ENCODE peak calls at places on chromosomes 12 and 14, in eight cellular contexts. P, I, U, Z, D, X, F and K are unnamed samples.

GRCh38 chr12:129069886-129070285 is 216.6 kb downstream of the GLT1D1 start:
- DNase-seq in P (no peak), I (no peak), U (peak; percentile 79), Z (peak; percentile 49), D (no peak), X (no peak), F (no peak), K (no peak)

GRCh38 chr12:56521209-56521589 is 421 bp upstream of the RBMS2 start:
- DNase-seq in P (no peak), I (no peak), U (no peak), Z (no peak), D (no peak), X (no peak), F (no peak), K (no peak)

GRCh38 chr12:39122562-39123204 is 217.3 kb upstream of the CPNE8 start:
- DNase-seq in P (no peak), I (peak; percentile 22), U (peak; percentile 63), Z (no peak), D (no peak), X (no peak), F (no peak), K (peak; percentile 3)

GRCh38 chr12:125166046-125166445 is 100.8 kb downstream of the AACS start:
- DNase-seq in P (no peak), I (peak; percentile 49), U (no peak), Z (no peak), D (no peak), X (no peak), F (no peak), K (no peak)

GRCh38 chr12:89040146-89040964 is 311.9 kb downstream of the DUSP6 start:
- DNase-seq in P (no peak), I (peak; percentile 78), U (no peak), Z (no peak), D (no peak), X (peak; percentile 32), F (no peak), K (peak; percentile 57)

GRCh38 chr12:28440209-28440608 is 250.0 kb downstream of the CCDC91 start:
- DNase-seq in P (no peak), I (no peak), U (no peak), Z (no peak), D (no peak), X (no peak), F (no peak), K (no peak)

GRCh38 chr12:39971348-39971747 is 134.5 kb downstream of the SLC2A13 start:
- DNase-seq in P (no peak), I (no peak), U (no peak), Z (no peak), D (no peak), X (no peak), F (no peak), K (no peak)

GRCh38 chr12:120856980-120857379 is 47.2 kb downstream of the SPPL3 start:
- DNase-seq in P (no peak), I (peak; percentile 61), U (no peak), Z (no peak), D (no peak), X (no peak), F (no peak), K (peak; percentile 58)

GRCh38 chr12:132318135-132318534 is 11.3 kb downstream of the GALNT9 start:
- DNase-seq in P (no peak), I (no peak), U (no peak), Z (no peak), D (no peak), X (no peak), F (no peak), K (no peak)

DNA sequence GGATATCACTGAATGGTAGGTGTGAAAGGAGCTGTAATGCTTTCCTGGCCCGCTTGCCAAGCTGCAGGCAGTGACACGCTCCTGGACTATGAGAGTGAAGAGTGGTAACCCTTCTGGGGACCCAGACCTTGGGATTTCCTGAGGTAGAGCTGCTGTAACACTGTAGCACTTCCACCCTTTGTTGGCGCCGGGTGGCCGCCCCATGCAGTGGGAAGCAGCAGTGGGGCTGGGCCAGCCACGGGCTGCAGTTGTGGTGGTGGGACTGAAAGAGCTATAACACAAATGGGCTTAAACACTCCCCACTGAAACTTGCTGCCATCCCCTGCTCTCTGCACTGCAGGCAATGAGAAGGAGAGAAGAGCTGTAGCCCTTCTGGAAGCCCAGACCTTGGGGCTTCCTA is 9.6 kb upstream of the FBXO33 start:
- DNase-seq in P (no peak), I (no peak), U (no peak), Z (no peak), D (no peak), X (no peak), F (no peak), K (no peak)
- H2AFZ ChIP-seq in P (no peak overlapping the region), I (no peak overlapping the region), U (no peak overlapping the region), Z (no peak overlapping the region), D (no peak overlapping the region), X (no peak overlapping the region), F (no peak overlapping the region), K (no peak overlapping the region)

DNA sequence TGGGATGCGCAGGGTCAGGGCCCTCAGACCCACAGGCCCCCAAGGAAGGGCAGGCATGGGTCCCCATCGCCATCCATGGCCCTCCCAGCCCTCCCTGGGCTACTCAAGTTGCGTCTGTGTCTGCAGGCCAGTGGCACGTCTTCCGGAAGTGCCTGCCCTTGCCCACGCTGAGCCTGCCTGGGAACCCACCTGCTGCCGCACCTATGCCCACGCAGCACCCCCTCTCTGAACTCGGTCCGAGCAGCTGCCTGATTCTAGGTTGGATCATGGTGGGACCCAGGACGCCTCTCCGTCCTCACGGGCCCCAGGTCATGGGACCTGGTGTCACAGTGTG is 182.8 kb downstream of the ADGRD1 start:
- DNase-seq in P (no peak), I (no peak), U (no peak), Z (no peak), D (no peak), X (no peak), F (no peak), K (no peak)
- H3K9me3 ChIP-seq in P (no peaks in the 10 kb centered on the region), I (peaks cover 17% of the 10 kb centered on the region), U (no peaks in the 10 kb centered on the region), Z (no peaks in the 10 kb centered on the region), D (no peaks in the 10 kb centered on the region), X (no peaks in the 10 kb centered on the region), F (no peaks in the 10 kb centered on the region), K (no peaks in the 10 kb centered on the region)

GRCh38 chr12:18853570-18854366 is 115.8 kb downstream of the CAPZA3 start:
- DNase-seq in P (no peak), I (no peak), U (no peak), Z (no peak), D (no peak), X (no peak), F (no peak), K (no peak)

GRCh38 chr12:18849761-18850160 is 111.8 kb downstream of the CAPZA3 start:
- DNase-seq in P (no peak), I (no peak), U (no peak), Z (no peak), D (no peak), X (peak; percentile 20), F (no peak), K (no peak)

GRCh38 chr12:18850752-18851151 is 112.8 kb downstream of the CAPZA3 start:
- DNase-seq in P (no peak), I (no peak), U (no peak), Z (no peak), D (no peak), X (no peak), F (no peak), K (no peak)

DNA sequence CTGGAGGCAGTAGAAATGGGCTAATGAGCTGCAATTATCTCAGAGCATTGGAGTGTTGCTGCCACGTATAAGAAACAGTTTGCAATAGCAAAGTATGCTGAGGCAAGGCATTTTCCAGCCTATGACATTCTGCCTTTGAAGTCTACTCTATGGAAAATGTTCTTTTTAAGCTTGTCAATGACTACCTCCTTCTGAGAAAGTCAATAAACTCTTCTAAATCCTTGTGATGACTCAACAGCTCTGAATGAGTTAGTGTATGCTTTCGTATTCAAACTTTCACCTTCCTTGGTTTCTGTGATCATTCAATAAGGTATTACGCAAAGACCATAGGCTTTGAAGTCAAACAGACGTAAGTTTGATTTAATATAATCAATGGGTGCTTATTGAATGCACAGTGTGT is 111.2 kb downstream of the CAPZA3 start:
- DNase-seq in P (no peak), I (peak; percentile 57), U (no peak), Z (no peak), D (no peak), X (peak; percentile 74), F (no peak), K (no peak)
- H2AFZ ChIP-seq in P (no peak overlapping the region), I (no peak overlapping the region), U (no peak overlapping the region), Z (no peak overlapping the region), D (no peak overlapping the region), X (peak overlapping the region; percentile 35), F (no peak overlapping the region), K (no peak overlapping the region)

GRCh38 chr12:114286145-114286544 is 119.8 kb downstream of the TBX5 start:
- DNase-seq in P (no peak), I (no peak), U (no peak), Z (no peak), D (no peak), X (no peak), F (no peak), K (no peak)
- H3K9me3 ChIP-seq in P (no peaks in the 10 kb centered on the region), I (no peaks in the 10 kb centered on the region), U (no peaks in the 10 kb centered on the region), Z (no peaks in the 10 kb centered on the region), D (no peaks in the 10 kb centered on the region), X (no peaks in the 10 kb centered on the region), F (peaks cover 2% of the 10 kb centered on the region), K (no peaks in the 10 kb centered on the region)

DNA sequence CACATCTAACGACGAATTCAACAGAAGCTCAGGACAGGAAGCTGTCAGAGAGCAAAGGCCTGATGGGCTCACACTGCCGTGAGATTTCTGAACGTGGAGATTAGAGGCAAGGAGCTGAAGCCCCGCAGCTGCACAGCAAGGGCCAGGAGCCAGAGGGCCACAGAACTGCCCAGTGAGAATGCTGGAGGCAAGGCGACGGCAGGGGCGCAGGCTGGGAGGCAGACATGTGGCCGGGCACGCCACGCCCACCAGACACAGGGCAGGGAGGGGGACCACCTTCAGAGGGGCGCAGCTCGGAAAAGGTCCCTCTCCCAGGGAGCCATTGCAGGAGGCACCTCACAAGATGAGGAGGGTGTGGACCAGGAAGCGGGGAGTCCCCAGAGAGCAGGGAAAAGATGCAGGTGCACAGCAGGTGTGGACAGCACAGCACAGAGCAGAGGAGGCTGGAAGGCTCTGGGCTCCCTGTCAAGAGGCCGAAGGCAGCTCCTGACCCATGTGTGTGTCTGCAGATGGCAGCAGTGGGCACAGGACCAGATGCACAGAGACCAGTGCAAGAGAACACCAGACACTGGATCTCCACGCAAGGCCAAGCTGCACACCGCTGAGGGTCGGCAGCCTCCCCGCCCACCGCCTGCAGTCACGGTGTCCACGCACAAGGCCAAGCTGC is 23.0 kb downstream of the BTBD6 start:
- DNase-seq in P (peak; percentile 68), I (no peak), U (no peak), Z (no peak), D (no peak), X (no peak), F (no peak), K (no peak)
- H2AFZ ChIP-seq in P (no peak overlapping the region), I (no peak overlapping the region), U (no peak overlapping the region), Z (no peak overlapping the region), D (no peak overlapping the region), X (no peak overlapping the region), F (no peak overlapping the region), K (no peak overlapping the region)

GRCh38 chr14:32512348-32512747 is 183.2 kb downstream of the AKAP6 start:
- DNase-seq in P (no peak), I (no peak), U (no peak), Z (no peak), D (no peak), X (no peak), F (no peak), K (no peak)
- H3K9me3 ChIP-seq in P (no peaks in the 10 kb centered on the region), I (no peaks in the 10 kb centered on the region), U (peaks cover 7% of the 10 kb centered on the region), Z (no peaks in the 10 kb centered on the region), D (no peaks in the 10 kb centered on the region), X (no peaks in the 10 kb centered on the region), F (no peaks in the 10 kb centered on the region), K (no peaks in the 10 kb centered on the region)

GRCh38 chr14:91142214-91142668 is 28.4 kb downstream of the DGLUCY start:
- DNase-seq in P (no peak), I (no peak), U (no peak), Z (no peak), D (no peak), X (no peak), F (no peak), K (peak; percentile 63)
- H2AFZ ChIP-seq in P (no peak overlapping the region), I (no peak overlapping the region), U (no peak overlapping the region), Z (no peak overlapping the region), D (no peak overlapping the region), X (no peak overlapping the region), F (no peak overlapping the region), K (no peak overlapping the region)